ENCODE peak calls at places on chromosomes 7 and 10, in four cellular contexts. C is HCEC 1CT, R is neuronal stem cell, K is T-helper 1 cell. I is an unnamed sample.

GRCh38 chr10:70007116-70007820 is 45.4 kb upstream of the MACROH2A2 start:
- DNase-seq in C (no peak), R (no peak), K (no peak), I (no peak)

GRCh38 chr7:83546586-83546985 is 102.4 kb downstream of the SEMA3E start:
- DNase-seq in C (peak), R (no peak), K (no peak), I (no peak)

GRCh38 chr10:5524721-5525531 is at the start of gene CALML3:
- DNase-seq in C (no peak), R (no peak), K (no peak), I (no peak)

GRCh38 chr10:35195361-35196306 is 69.0 kb downstream of the CREM start:
- DNase-seq in C (peak), R (peak), K (peak), I (peak)

GRCh38 chr7:105521731-105522458 is at the start of gene PUS7:
- DNase-seq in C (peak), R (peak), K (peak), I (peak)

GRCh38 chr10:121131014-121131413 is 279.9 kb downstream of the WDR11 start:
- DNase-seq in C (no peak), R (no peak), K (no peak), I (no peak)

GRCh38 chr10:130470286-130470685 is 334.1 kb downstream of the GLRX3 start:
- DNase-seq in C (no peak), R (no peak), K (no peak), I (no peak)

GRCh38 chr7:133582766-133583523 is 330.1 kb downstream of the EXOC4 start:
- DNase-seq in C (peak), R (no peak), K (no peak), I (no peak)

GRCh38 chr7:136528329-136528728 is 340.1 kb upstream of the CHRM2 start:
- DNase-seq in C (peak), R (no peak), K (no peak), I (no peak)

GRCh38 chr7:84477786-84478405 is 283.3 kb upstream of the SEMA3A start:
- DNase-seq in C (no peak), R (no peak), K (no peak), I (no peak)

GRCh38 chr10:79375321-79376077 is 28.2 kb downstream of the PPIF start:
- DNase-seq in C (no peak), R (no peak), K (no peak), I (no peak)

GRCh38 chr10:102626026-102626686 is 18.1 kb upstream of the TRIM8 start:
- DNase-seq in C (no peak), R (no peak), K (no peak), I (no peak)

GRCh38 chr7:148847815-148848726 is 36.0 kb downstream of the EZH2 start:
- DNase-seq in C (no peak), R (no peak), K (no peak), I (no peak)